ENCODE peak calls at places on chromosome 12, in six cellular contexts. Z is IMR-90, O is K562, L is A549, I is SK-N-SH, K is GM12878. P is an unnamed sample.

GRCh38 chr12:123762715-123763052 is 583 bp downstream of the DNAH10 start:
- DNase-seq in Z (no peak), O (no peak), L (no peak), I (no peak), K (no peak), P (no peak)

GRCh38 chr12:112892821-112893220 is 13.9 kb upstream of the OAS1 start:
- DNase-seq in Z (no peak), O (no peak), L (no peak), I (no peak), K (no peak), P (no peak)

GRCh38 chr12:55847603-55848329 is 5.0 kb upstream of the MMP19 start:
- DNase-seq in Z (peak; percentile 100), O (peak; percentile 89), L (no peak), I (peak; percentile 89), K (no peak), P (no peak)

GRCh38 chr12:77225373-77225772 is 160.0 kb upstream of the E2F7 start:
- DNase-seq in Z (no peak), O (no peak), L (no peak), I (no peak), K (no peak), P (no peak)

GRCh38 chr12:100142851-100143559 is at the start of gene BLTP3B:
- DNase-seq in Z (peak; percentile 55), O (peak; percentile 91), L (peak; percentile 61), I (peak; percentile 97), K (peak; percentile 27), P (peak; percentile 93)

GRCh38 chr12:49636574-49636973 is 13.2 kb downstream of the PRPF40B start:
- DNase-seq in Z (no peak), O (no peak), L (no peak), I (no peak), K (no peak), P (no peak)

GRCh38 chr12:107148105-107148504 is 54.8 kb upstream of the CRY1 start:
- DNase-seq in Z (no peak), O (no peak), L (no peak), I (no peak), K (no peak), P (no peak)

GRCh38 chr12:45991289-45992249 is 1.2 kb upstream of the SCAF11 start:
- DNase-seq in Z (peak; percentile 43), O (peak; percentile 89), L (peak; percentile 60), I (peak; percentile 79), K (no peak), P (peak; percentile 71)

GRCh38 chr12:22459872-22460490 is 84.4 kb downstream of the C2CD5 start:
- DNase-seq in Z (peak; percentile 54), O (peak; percentile 44), L (peak; percentile 23), I (peak; percentile 14), K (no peak), P (no peak)

GRCh38 chr12:89470741-89471504 is 53.7 kb downstream of the GALNT4 start:
- DNase-seq in Z (peak; percentile 68), O (peak; percentile 68), L (peak; percentile 20), I (peak; percentile 29), K (no peak), P (no peak)

GRCh38 chr12:58067610-58068387 is 126.4 kb downstream of the ATP23 start:
- DNase-seq in Z (peak; percentile 57), O (no peak), L (no peak), I (no peak), K (no peak), P (no peak)

GRCh38 chr12:99759467-99759866 is 111.9 kb downstream of the GARIN6 start:
- DNase-seq in Z (no peak), O (no peak), L (no peak), I (no peak), K (no peak), P (no peak)

GRCh38 chr12:91877461-91878230 is 268.0 kb downstream of the BTG1 start:
- DNase-seq in Z (no peak), O (no peak), L (no peak), I (no peak), K (no peak), P (no peak)

GRCh38 chr12:69000540-69001243 is 67.7 kb upstream of the CPM start:
- DNase-seq in Z (peak; percentile 70), O (no peak), L (no peak), I (no peak), K (no peak), P (no peak)

GRCh38 chr12:132327351-132328171 is 1.8 kb downstream of the GALNT9 start:
- DNase-seq in Z (peak; percentile 82), O (no peak), L (peak; percentile 42), I (no peak), K (no peak), P (no peak)

GRCh38 chr12:92538970-92539749 is 163.6 kb upstream of the PLEKHG7 start:
- DNase-seq in Z (peak; percentile 80), O (peak; percentile 55), L (no peak), I (no peak), K (peak; percentile 93), P (no peak)

GRCh38 chr12:110370732-110371141 is 32.8 kb downstream of the ANAPC7 start:
- DNase-seq in Z (no peak), O (no peak), L (no peak), I (no peak), K (no peak), P (no peak)

GRCh38 chr12:26773313-26774104 is 59.5 kb downstream of the ITPR2 start:
- DNase-seq in Z (no peak), O (no peak), L (no peak), I (no peak), K (no peak), P (no peak)

GRCh38 chr12:86283607-86284006 is 27.4 kb upstream of the MGAT4C start:
- DNase-seq in Z (no peak), O (no peak), L (no peak), I (no peak), K (no peak), P (no peak)

GRCh38 chr12:121190523-121191031 is 19.4 kb upstream of the P2RX4 start:
- DNase-seq in Z (peak; percentile 97), O (no peak), L (no peak), I (no peak), K (no peak), P (no peak)

GRCh38 chr12:49364989-49365388 is 2.3 kb upstream of the SPATS2 start:
- DNase-seq in Z (peak; percentile 90), O (no peak), L (no peak), I (no peak), K (no peak), P (no peak)

GRCh38 chr12:19547258-19547657 is 108.0 kb downstream of the AEBP2 start:
- DNase-seq in Z (peak; percentile 47), O (no peak), L (no peak), I (no peak), K (no peak), P (no peak)

GRCh38 chr12:114562654-114563053 is 121.3 kb downstream of the TBX3 start:
- DNase-seq in Z (no peak), O (no peak), L (no peak), I (no peak), K (no peak), P (peak; percentile 45)

GRCh38 chr12:16323010-16323409 is 24.4 kb upstream of the MGST1 start:
- DNase-seq in Z (peak; percentile 42), O (no peak), L (no peak), I (no peak), K (no peak), P (no peak)

GRCh38 chr12:132807295-132808222 is 21.1 kb downstream of the GOLGA3 start:
- DNase-seq in Z (no peak), O (peak; percentile 41), L (no peak), I (peak; percentile 89), K (no peak), P (peak; percentile 31)

GRCh38 chr12:52126605-52127578 is 47.4 kb downstream of the SMIM41 start:
- DNase-seq in Z (peak; percentile 39), O (no peak), L (peak; percentile 1), I (peak; percentile 1), K (no peak), P (no peak)

GRCh38 chr12:65278576-65279386 is at the start of gene MSRB3:
- DNase-seq in Z (peak; percentile 70), O (peak; percentile 17), L (peak; percentile 81), I (peak; percentile 75), K (no peak), P (peak; percentile 81)

GRCh38 chr12:31106101-31106803 is 32.6 kb downstream of the DDX11 start:
- DNase-seq in Z (no peak), O (no peak), L (no peak), I (no peak), K (no peak), P (no peak)

GRCh38 chr12:99959549-99960170 is 25.1 kb downstream of the ANKS1B start:
- DNase-seq in Z (no peak), O (no peak), L (peak; percentile 66), I (peak; percentile 52), K (no peak), P (no peak)

GRCh38 chr12:28318273-28318672 is 128.0 kb downstream of the CCDC91 start:
- DNase-seq in Z (no peak), O (no peak), L (no peak), I (no peak), K (no peak), P (no peak)
- TF ChIP-seq USF2 in Z (no peak), O (no peak), L (no peak), I (no peak), K (no peak), P (no peak)

GRCh38 chr12:66449531-66449930 is 147.2 kb downstream of the HELB start:
- DNase-seq in Z (no peak), O (no peak), L (no peak), I (no peak), K (no peak), P (no peak)
- TF ChIP-seq USF2 in Z (no peak), O (no peak), L (no peak), I (no peak), K (no peak), P (no peak)

GRCh38 chr12:106113042-106113441 is 25.7 kb downstream of the NUAK1 start:
- DNase-seq in Z (peak; percentile 68), O (no peak), L (no peak), I (no peak), K (peak; percentile 7), P (no peak)

GRCh38 chr12:106113446-106114083 is 25.2 kb downstream of the NUAK1 start:
- DNase-seq in Z (no peak), O (no peak), L (no peak), I (no peak), K (no peak), P (no peak)

GRCh38 chr12:106115450-106115849 is 23.3 kb downstream of the NUAK1 start:
- DNase-seq in Z (no peak), O (no peak), L (no peak), I (no peak), K (no peak), P (no peak)

GRCh38 chr12:106112094-106112822 is 26.5 kb downstream of the NUAK1 start:
- DNase-seq in Z (peak; percentile 22), O (no peak), L (no peak), I (peak; percentile 34), K (no peak), P (no peak)

GRCh38 chr12:106114084-106115068 is 24.4 kb downstream of the NUAK1 start:
- DNase-seq in Z (peak; percentile 50), O (no peak), L (no peak), I (no peak), K (no peak), P (no peak)
- TF ChIP-seq USF2 in Z (no peak), O (no peak), L (no peak), I (no peak), K (no peak), P (no peak)

DNA sequence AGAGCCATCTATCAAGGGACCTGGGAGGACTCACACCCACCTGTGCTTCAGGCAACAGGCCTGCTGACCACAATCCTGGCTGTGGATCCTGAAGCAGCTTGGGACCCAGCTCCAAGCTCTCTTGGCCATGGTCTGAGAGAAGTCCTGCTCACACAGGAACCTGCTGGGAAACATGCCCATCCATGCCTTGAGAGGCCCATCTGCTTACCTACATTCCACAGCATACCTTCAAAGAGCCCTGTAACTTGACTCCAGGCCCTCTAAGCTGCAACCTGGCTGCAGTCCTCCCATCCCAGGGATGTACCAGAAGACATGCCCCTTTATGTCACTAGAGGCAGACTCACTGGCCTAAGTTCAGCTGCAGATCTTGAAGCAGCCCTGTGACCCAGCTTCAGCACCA is 61.7 kb upstream of the AMIGO2 start:
- DNase-seq in Z (no peak), O (no peak), L (no peak), I (no peak), K (no peak), P (peak; percentile 16)
- TF ChIP-seq USF2 in Z (no peak), O (no peak), L (no peak), I (no peak), K (no peak), P (no peak)